ENCODE peak calls at places on chromosomes 5 and 9, in nine cellular contexts. One of them, this sample, is unnamed.

GRCh38 chr9:137228515-137228967 is 1.2 kb downstream of the RNF224 start:
- DNase-seq in BE2C: no peak
- DNase-seq in Peyer's patch: no peak
- DNase-seq in OCI-LY7: no peak
- DNase-seq in esophagus squamous epithelium: no peak
- DNase-seq in mucosa of descending colon: no peak
- DNase-seq in neuronal stem cell: no peak
- DNase-seq in CD4-positive, CD25-positive, alpha-beta regulatory T cell: no peak
- DNase-seq in endodermal cell: no peak
- DNase-seq in this sample: no peak

GRCh38 chr9:15837079-15837679 is 284.3 kb downstream of the CCDC171 start:
- DNase-seq in BE2C: peak; percentile 39
- DNase-seq in mucosa of descending colon: peak; percentile 39
- DNase-seq in Peyer's patch: no peak
- DNase-seq in CD4-positive, CD25-positive, alpha-beta regulatory T cell: peak; percentile 39
- DNase-seq in neuronal stem cell: peak; percentile 47
- DNase-seq in esophagus squamous epithelium: no peak
- DNase-seq in OCI-LY7: peak; percentile 60
- DNase-seq in endodermal cell: no peak
- DNase-seq in this sample: peak; percentile 24

GRCh38 chr9:121529237-121529987 is 29.8 kb upstream of the GGTA1 start:
- DNase-seq in CD4-positive, CD25-positive, alpha-beta regulatory T cell: no peak
- DNase-seq in endodermal cell: no peak
- DNase-seq in mucosa of descending colon: peak; percentile 80
- DNase-seq in Peyer's patch: peak; percentile 49
- DNase-seq in BE2C: peak; percentile 65
- DNase-seq in neuronal stem cell: no peak
- DNase-seq in esophagus squamous epithelium: peak; percentile 51
- DNase-seq in OCI-LY7: no peak
- DNase-seq in this sample: no peak

GRCh38 chr9:89001917-89002540 is 10.8 kb downstream of the S1PR3 start:
- DNase-seq in neuronal stem cell: no peak
- DNase-seq in mucosa of descending colon: no peak
- DNase-seq in Peyer's patch: no peak
- DNase-seq in CD4-positive, CD25-positive, alpha-beta regulatory T cell: no peak
- DNase-seq in BE2C: no peak
- DNase-seq in esophagus squamous epithelium: no peak
- DNase-seq in endodermal cell: no peak
- DNase-seq in OCI-LY7: no peak
- DNase-seq in this sample: no peak

GRCh38 chr9:34958411-34958982 is 412 bp downstream of the PHF24 start:
- DNase-seq in mucosa of descending colon: no peak
- DNase-seq in BE2C: no peak
- DNase-seq in OCI-LY7: no peak
- DNase-seq in endodermal cell: no peak
- DNase-seq in Peyer's patch: no peak
- DNase-seq in CD4-positive, CD25-positive, alpha-beta regulatory T cell: no peak
- DNase-seq in neuronal stem cell: no peak
- DNase-seq in esophagus squamous epithelium: no peak
- DNase-seq in this sample: no peak

GRCh38 chr9:135888766-135889394 is 18.5 kb downstream of the CAMSAP1 start:
- DNase-seq in CD4-positive, CD25-positive, alpha-beta regulatory T cell: no peak
- DNase-seq in endodermal cell: no peak
- DNase-seq in neuronal stem cell: no peak
- DNase-seq in esophagus squamous epithelium: no peak
- DNase-seq in BE2C: no peak
- DNase-seq in Peyer's patch: no peak
- DNase-seq in mucosa of descending colon: no peak
- DNase-seq in OCI-LY7: peak; percentile 33
- DNase-seq in this sample: no peak

GRCh38 chr9:88522360-88522759 is 12.6 kb upstream of the NXNL2 start:
- DNase-seq in BE2C: no peak
- DNase-seq in OCI-LY7: no peak
- DNase-seq in CD4-positive, CD25-positive, alpha-beta regulatory T cell: no peak
- DNase-seq in neuronal stem cell: no peak
- DNase-seq in Peyer's patch: no peak
- DNase-seq in esophagus squamous epithelium: no peak
- DNase-seq in endodermal cell: no peak
- DNase-seq in mucosa of descending colon: no peak
- DNase-seq in this sample: no peak

GRCh38 chr9:100269656-100270055 is 83.1 kb downstream of the TEX10 start:
- DNase-seq in CD4-positive, CD25-positive, alpha-beta regulatory T cell: no peak
- DNase-seq in BE2C: no peak
- DNase-seq in neuronal stem cell: no peak
- DNase-seq in esophagus squamous epithelium: no peak
- DNase-seq in endodermal cell: no peak
- DNase-seq in mucosa of descending colon: no peak
- DNase-seq in OCI-LY7: no peak
- DNase-seq in Peyer's patch: no peak
- DNase-seq in this sample: no peak

GRCh38 chr9:126248680-126249079 is 77.9 kb upstream of the MVB12B start:
- DNase-seq in endodermal cell: no peak
- DNase-seq in CD4-positive, CD25-positive, alpha-beta regulatory T cell: no peak
- DNase-seq in OCI-LY7: no peak
- DNase-seq in neuronal stem cell: no peak
- DNase-seq in Peyer's patch: no peak
- DNase-seq in esophagus squamous epithelium: no peak
- DNase-seq in BE2C: no peak
- DNase-seq in mucosa of descending colon: no peak
- DNase-seq in this sample: no peak

GRCh38 chr9:134424818-134425217 is 98.6 kb downstream of the RXRA start:
- DNase-seq in esophagus squamous epithelium: no peak
- DNase-seq in CD4-positive, CD25-positive, alpha-beta regulatory T cell: no peak
- DNase-seq in neuronal stem cell: no peak
- DNase-seq in endodermal cell: no peak
- DNase-seq in OCI-LY7: no peak
- DNase-seq in mucosa of descending colon: no peak
- DNase-seq in BE2C: no peak
- DNase-seq in Peyer's patch: no peak
- DNase-seq in this sample: no peak

GRCh38 chr9:102206432-102206831 is 468.0 kb upstream of the GRIN3A start:
- DNase-seq in mucosa of descending colon: no peak
- DNase-seq in Peyer's patch: no peak
- DNase-seq in neuronal stem cell: no peak
- DNase-seq in esophagus squamous epithelium: no peak
- DNase-seq in OCI-LY7: no peak
- DNase-seq in CD4-positive, CD25-positive, alpha-beta regulatory T cell: no peak
- DNase-seq in BE2C: no peak
- DNase-seq in endodermal cell: no peak
- DNase-seq in this sample: no peak

GRCh38 chr5:151212361-151212899 is 11.5 kb downstream of the CCDC69 start:
- DNase-seq in esophagus squamous epithelium: no peak
- DNase-seq in CD4-positive, CD25-positive, alpha-beta regulatory T cell: no peak
- DNase-seq in Peyer's patch: peak; percentile 16
- DNase-seq in mucosa of descending colon: no peak
- DNase-seq in BE2C: no peak
- DNase-seq in OCI-LY7: peak; percentile 58
- DNase-seq in endodermal cell: peak; percentile 22
- DNase-seq in neuronal stem cell: no peak
- DNase-seq in this sample: no peak

GRCh38 chr5:151216781-151217180 is 7.1 kb downstream of the CCDC69 start:
- DNase-seq in CD4-positive, CD25-positive, alpha-beta regulatory T cell: no peak
- DNase-seq in BE2C: no peak
- DNase-seq in endodermal cell: no peak
- DNase-seq in esophagus squamous epithelium: no peak
- DNase-seq in mucosa of descending colon: no peak
- DNase-seq in neuronal stem cell: no peak
- DNase-seq in OCI-LY7: no peak
- DNase-seq in Peyer's patch: no peak
- DNase-seq in this sample: no peak

GRCh38 chr5:151214614-151215545 is 9.0 kb downstream of the CCDC69 start:
- DNase-seq in CD4-positive, CD25-positive, alpha-beta regulatory T cell: peak; percentile 81
- DNase-seq in neuronal stem cell: no peak
- DNase-seq in mucosa of descending colon: no peak
- DNase-seq in OCI-LY7: peak; percentile 100
- DNase-seq in endodermal cell: peak; percentile 31
- DNase-seq in esophagus squamous epithelium: peak; percentile 41
- DNase-seq in Peyer's patch: peak; percentile 97
- DNase-seq in BE2C: no peak
- DNase-seq in this sample: no peak

GRCh38 chr5:151215546-151215880 is 8.4 kb downstream of the CCDC69 start:
- DNase-seq in endodermal cell: no peak
- DNase-seq in mucosa of descending colon: no peak
- DNase-seq in Peyer's patch: no peak
- DNase-seq in OCI-LY7: peak; percentile 28
- DNase-seq in BE2C: no peak
- DNase-seq in esophagus squamous epithelium: no peak
- DNase-seq in CD4-positive, CD25-positive, alpha-beta regulatory T cell: no peak
- DNase-seq in neuronal stem cell: no peak
- DNase-seq in this sample: no peak

GRCh38 chr5:151213803-151214613 is 9.9 kb downstream of the CCDC69 start:
- DNase-seq in esophagus squamous epithelium: peak; percentile 64
- DNase-seq in neuronal stem cell: no peak
- DNase-seq in CD4-positive, CD25-positive, alpha-beta regulatory T cell: peak; percentile 97
- DNase-seq in Peyer's patch: peak; percentile 94
- DNase-seq in OCI-LY7: peak; percentile 97
- DNase-seq in BE2C: no peak
- DNase-seq in mucosa of descending colon: peak; percentile 78
- DNase-seq in endodermal cell: peak; percentile 82
- DNase-seq in this sample: peak; percentile 78
- H3K4me1 ChIP-seq in esophagus squamous epithelium: peaks cover 96% of the 10 kb centered on the region
- H3K4me1 ChIP-seq in neuronal stem cell: no peaks in the 10 kb centered on the region
- H3K4me1 ChIP-seq in CD4-positive, CD25-positive, alpha-beta regulatory T cell: peaks cover 99% of the 10 kb centered on the region
- H3K4me1 ChIP-seq in Peyer's patch: peaks cover 65% of the 10 kb centered on the region
- H3K4me1 ChIP-seq in OCI-LY7: peaks cover 97% of the 10 kb centered on the region
- H3K4me1 ChIP-seq in BE2C: no peaks in the 10 kb centered on the region
- H3K4me1 ChIP-seq in mucosa of descending colon: peaks cover 8% of the 10 kb centered on the region
- H3K4me1 ChIP-seq in endodermal cell: no peaks in the 10 kb centered on the region
- H3K4me1 ChIP-seq in this sample: peaks cover 82% of the 10 kb centered on the region

GRCh38 chr9:69307446-69308216 is 17.4 kb upstream of the ENTREP1 start:
- DNase-seq in Peyer's patch: no peak
- DNase-seq in OCI-LY7: no peak
- DNase-seq in esophagus squamous epithelium: no peak
- DNase-seq in neuronal stem cell: peak; percentile 24
- DNase-seq in BE2C: no peak
- DNase-seq in endodermal cell: peak; percentile 80
- DNase-seq in CD4-positive, CD25-positive, alpha-beta regulatory T cell: no peak
- DNase-seq in mucosa of descending colon: no peak
- DNase-seq in this sample: no peak
- H3K4me1 ChIP-seq in Peyer's patch: no peaks in the 10 kb centered on the region
- H3K4me1 ChIP-seq in OCI-LY7: no peaks in the 10 kb centered on the region
- H3K4me1 ChIP-seq in esophagus squamous epithelium: peaks cover 5% of the 10 kb centered on the region
- H3K4me1 ChIP-seq in neuronal stem cell: peaks cover 9% of the 10 kb centered on the region
- H3K4me1 ChIP-seq in BE2C: no peaks in the 10 kb centered on the region
- H3K4me1 ChIP-seq in endodermal cell: peaks cover 9% of the 10 kb centered on the region
- H3K4me1 ChIP-seq in CD4-positive, CD25-positive, alpha-beta regulatory T cell: no peaks in the 10 kb centered on the region
- H3K4me1 ChIP-seq in mucosa of descending colon: no peaks in the 10 kb centered on the region
- H3K4me1 ChIP-seq in this sample: no peaks in the 10 kb centered on the region

GRCh38 chr5:143582869-143583268 is 179.4 kb upstream of the NR3C1 start:
- DNase-seq in esophagus squamous epithelium: no peak
- DNase-seq in OCI-LY7: peak; percentile 71
- DNase-seq in neuronal stem cell: no peak
- DNase-seq in endodermal cell: no peak
- DNase-seq in BE2C: no peak
- DNase-seq in CD4-positive, CD25-positive, alpha-beta regulatory T cell: no peak
- DNase-seq in mucosa of descending colon: no peak
- DNase-seq in Peyer's patch: no peak
- DNase-seq in this sample: no peak

GRCh38 chr5:143585970-143586369 is 182.5 kb upstream of the NR3C1 start:
- DNase-seq in mucosa of descending colon: no peak
- DNase-seq in esophagus squamous epithelium: no peak
- DNase-seq in endodermal cell: no peak
- DNase-seq in neuronal stem cell: no peak
- DNase-seq in BE2C: no peak
- DNase-seq in CD4-positive, CD25-positive, alpha-beta regulatory T cell: peak; percentile 76
- DNase-seq in Peyer's patch: no peak
- DNase-seq in OCI-LY7: no peak
- DNase-seq in this sample: no peak

GRCh38 chr5:143588933-143589662 is 185.6 kb upstream of the NR3C1 start:
- DNase-seq in Peyer's patch: no peak
- DNase-seq in OCI-LY7: no peak
- DNase-seq in CD4-positive, CD25-positive, alpha-beta regulatory T cell: peak; percentile 49
- DNase-seq in endodermal cell: no peak
- DNase-seq in BE2C: no peak
- DNase-seq in mucosa of descending colon: no peak
- DNase-seq in esophagus squamous epithelium: no peak
- DNase-seq in neuronal stem cell: no peak
- DNase-seq in this sample: no peak

GRCh38 chr5:143583385-143583784 is 179.9 kb upstream of the NR3C1 start:
- DNase-seq in neuronal stem cell: no peak
- DNase-seq in mucosa of descending colon: no peak
- DNase-seq in OCI-LY7: peak; percentile 35
- DNase-seq in Peyer's patch: no peak
- DNase-seq in CD4-positive, CD25-positive, alpha-beta regulatory T cell: no peak
- DNase-seq in esophagus squamous epithelium: no peak
- DNase-seq in endodermal cell: no peak
- DNase-seq in BE2C: no peak
- DNase-seq in this sample: no peak

DNA sequence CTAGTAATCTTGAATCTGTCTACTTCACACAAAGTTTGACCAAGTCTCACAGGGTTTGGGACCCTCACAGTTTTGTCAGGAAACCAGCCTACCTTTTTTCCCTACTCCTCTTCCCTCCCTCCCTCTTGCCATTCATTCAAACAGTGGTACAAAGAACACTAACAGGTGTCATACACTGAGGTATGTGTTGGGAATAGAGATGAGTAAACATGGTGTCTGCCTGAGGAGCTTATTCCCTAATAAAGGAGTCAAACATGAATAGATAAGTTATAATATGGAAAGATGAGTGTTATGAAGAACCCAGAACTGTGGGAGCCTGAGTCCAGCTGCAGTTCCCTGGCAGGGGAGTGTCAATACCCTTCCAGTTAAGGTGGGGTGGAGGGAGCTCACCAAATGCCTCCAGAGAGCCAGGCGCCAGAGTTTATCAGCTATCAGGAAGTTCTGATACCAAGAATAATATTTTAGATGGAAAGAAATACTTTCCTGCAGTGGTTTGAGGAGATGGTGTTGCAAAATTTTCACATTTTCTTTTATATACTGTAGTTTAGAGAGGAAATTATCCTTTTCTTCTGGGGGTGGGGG is 183.4 kb upstream of the NR3C1 start:
- DNase-seq in Peyer's patch: no peak
- DNase-seq in mucosa of descending colon: no peak
- DNase-seq in endodermal cell: no peak
- DNase-seq in esophagus squamous epithelium: no peak
- DNase-seq in neuronal stem cell: no peak
- DNase-seq in OCI-LY7: no peak
- DNase-seq in CD4-positive, CD25-positive, alpha-beta regulatory T cell: no peak
- DNase-seq in BE2C: no peak
- DNase-seq in this sample: no peak
- H3K4me1 ChIP-seq in Peyer's patch: no peaks in the 10 kb centered on the region
- H3K4me1 ChIP-seq in mucosa of descending colon: no peaks in the 10 kb centered on the region
- H3K4me1 ChIP-seq in endodermal cell: no peaks in the 10 kb centered on the region
- H3K4me1 ChIP-seq in esophagus squamous epithelium: no peaks in the 10 kb centered on the region
- H3K4me1 ChIP-seq in neuronal stem cell: no peaks in the 10 kb centered on the region
- H3K4me1 ChIP-seq in OCI-LY7: peaks cover 67% of the 10 kb centered on the region
- H3K4me1 ChIP-seq in CD4-positive, CD25-positive, alpha-beta regulatory T cell: no peaks in the 10 kb centered on the region
- H3K4me1 ChIP-seq in BE2C: no peaks in the 10 kb centered on the region
- H3K4me1 ChIP-seq in this sample: peaks cover 5% of the 10 kb centered on the region

DNA sequence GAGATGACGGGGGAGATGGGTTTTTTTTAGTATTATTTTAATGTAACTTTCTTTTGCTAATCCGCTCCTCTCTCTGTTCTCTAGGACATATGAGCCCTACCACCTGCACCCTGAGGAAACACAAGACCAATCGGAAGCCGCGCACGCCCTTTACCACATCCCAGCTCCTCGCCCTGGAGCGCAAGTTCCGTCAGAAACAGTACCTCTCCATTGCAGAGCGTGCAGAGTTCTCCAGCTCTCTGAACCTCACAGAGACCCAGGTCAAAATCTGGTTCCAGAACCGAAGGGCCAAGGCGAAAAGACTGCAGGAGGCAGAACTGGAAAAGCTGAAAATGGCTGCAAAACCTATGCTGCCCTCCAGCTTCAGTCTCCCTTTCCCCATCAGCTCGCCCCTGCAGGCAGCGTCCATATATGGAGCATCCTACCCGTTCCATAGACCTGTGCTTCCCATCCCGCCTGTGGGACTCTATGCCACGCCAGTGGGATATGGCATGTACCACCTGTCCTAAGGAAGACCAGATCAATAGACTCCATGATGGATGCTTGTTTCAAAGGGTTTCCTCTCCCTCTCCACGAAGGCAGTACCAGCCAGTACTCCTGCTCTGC is 4.8 kb downstream of the MSX2 start:
- DNase-seq in BE2C: no peak
- DNase-seq in neuronal stem cell: no peak
- DNase-seq in OCI-LY7: no peak
- DNase-seq in CD4-positive, CD25-positive, alpha-beta regulatory T cell: no peak
- DNase-seq in mucosa of descending colon: no peak
- DNase-seq in Peyer's patch: no peak
- DNase-seq in endodermal cell: peak; percentile 66
- DNase-seq in esophagus squamous epithelium: no peak
- DNase-seq in this sample: no peak
- H3K4me1 ChIP-seq in BE2C: peaks cover 12% of the 10 kb centered on the region
- H3K4me1 ChIP-seq in neuronal stem cell: no peaks in the 10 kb centered on the region
- H3K4me1 ChIP-seq in OCI-LY7: no peaks in the 10 kb centered on the region
- H3K4me1 ChIP-seq in CD4-positive, CD25-positive, alpha-beta regulatory T cell: peaks cover 6% of the 10 kb centered on the region
- H3K4me1 ChIP-seq in mucosa of descending colon: peaks cover 6% of the 10 kb centered on the region
- H3K4me1 ChIP-seq in Peyer's patch: no peaks in the 10 kb centered on the region
- H3K4me1 ChIP-seq in endodermal cell: peaks cover 19% of the 10 kb centered on the region
- H3K4me1 ChIP-seq in esophagus squamous epithelium: peaks cover 29% of the 10 kb centered on the region
- H3K4me1 ChIP-seq in this sample: no peaks in the 10 kb centered on the region